ENCODE peak calls at places on chromosomes 7 and 10, in seven cellular contexts. One of them, this sample, is unnamed.

GRCh38 chr7:141792526-141792925 is 2.5 kb downstream of the TAS2R5 start:
- DNase-seq in MCF 10A: no peak
- DNase-seq in GM12892: no peak
- DNase-seq in epithelial cell of esophagus: peak
- DNase-seq in NCI-H1105: no peak
- DNase-seq in Ammon's horn: no peak
- DNase-seq in T-helper 2 cell: no peak
- DNase-seq in this sample: no peak

GRCh38 chr7:108067844-108068243 is 62.3 kb downstream of the LAMB4 start:
- DNase-seq in epithelial cell of esophagus: no peak
- DNase-seq in GM12892: no peak
- DNase-seq in MCF 10A: no peak
- DNase-seq in Ammon's horn: no peak
- DNase-seq in NCI-H1105: peak
- DNase-seq in T-helper 2 cell: no peak
- DNase-seq in this sample: no peak

GRCh38 chr7:3095046-3095445 is 51.4 kb upstream of the CARD11 start:
- DNase-seq in epithelial cell of esophagus: no peak
- DNase-seq in Ammon's horn: peak
- DNase-seq in NCI-H1105: no peak
- DNase-seq in T-helper 2 cell: no peak
- DNase-seq in GM12892: peak
- DNase-seq in MCF 10A: no peak
- DNase-seq in this sample: no peak

GRCh38 chr7:15571303-15571878 is 9.6 kb upstream of the AGMO start:
- DNase-seq in NCI-H1105: no peak
- DNase-seq in Ammon's horn: no peak
- DNase-seq in GM12892: no peak
- DNase-seq in epithelial cell of esophagus: peak
- DNase-seq in MCF 10A: peak
- DNase-seq in T-helper 2 cell: no peak
- DNase-seq in this sample: no peak

GRCh38 chr7:100629117-100629711 is 12.1 kb downstream of the TFR2 start:
- DNase-seq in GM12892: no peak
- DNase-seq in T-helper 2 cell: no peak
- DNase-seq in MCF 10A: peak
- DNase-seq in Ammon's horn: no peak
- DNase-seq in epithelial cell of esophagus: peak
- DNase-seq in NCI-H1105: no peak
- DNase-seq in this sample: no peak

GRCh38 chr7:99001482-99002145 is 123.3 kb downstream of the TRRAP start:
- DNase-seq in GM12892: no peak
- DNase-seq in MCF 10A: no peak
- DNase-seq in Ammon's horn: peak
- DNase-seq in T-helper 2 cell: no peak
- DNase-seq in epithelial cell of esophagus: no peak
- DNase-seq in NCI-H1105: no peak
- DNase-seq in this sample: no peak

GRCh38 chr7:24781106-24781505 is 23.8 kb upstream of the GSDME start:
- DNase-seq in GM12892: no peak
- DNase-seq in T-helper 2 cell: no peak
- DNase-seq in MCF 10A: no peak
- DNase-seq in epithelial cell of esophagus: no peak
- DNase-seq in NCI-H1105: no peak
- DNase-seq in Ammon's horn: peak
- DNase-seq in this sample: no peak

GRCh38 chr7:27112960-27113949 is 10.8 kb upstream of the HOXA2 start:
- DNase-seq in MCF 10A: peak
- DNase-seq in epithelial cell of esophagus: peak
- DNase-seq in GM12892: no peak
- DNase-seq in Ammon's horn: no peak
- DNase-seq in T-helper 2 cell: no peak
- DNase-seq in NCI-H1105: no peak
- DNase-seq in this sample: no peak

GRCh38 chr7:32204361-32205018 is 134.3 kb upstream of the PDE1C start:
- DNase-seq in GM12892: no peak
- DNase-seq in NCI-H1105: peak
- DNase-seq in MCF 10A: peak
- DNase-seq in Ammon's horn: peak
- DNase-seq in epithelial cell of esophagus: peak
- DNase-seq in T-helper 2 cell: no peak
- DNase-seq in this sample: no peak

GRCh38 chr10:84296071-84296981 is 32.1 kb upstream of the CCSER2 start:
- DNase-seq in Ammon's horn: no peak
- DNase-seq in GM12892: no peak
- DNase-seq in epithelial cell of esophagus: no peak
- DNase-seq in NCI-H1105: no peak
- DNase-seq in MCF 10A: peak
- DNase-seq in T-helper 2 cell: no peak
- DNase-seq in this sample: no peak

GRCh38 chr10:22816298-22816653 is 101.9 kb upstream of the PIP4K2A start:
- DNase-seq in T-helper 2 cell: no peak
- DNase-seq in MCF 10A: peak
- DNase-seq in NCI-H1105: no peak
- DNase-seq in epithelial cell of esophagus: peak
- DNase-seq in GM12892: no peak
- DNase-seq in Ammon's horn: no peak
- DNase-seq in this sample: no peak

GRCh38 chr10:25952857-25953256 is 18.8 kb downstream of the MYO3A start:
- DNase-seq in MCF 10A: no peak
- DNase-seq in epithelial cell of esophagus: no peak
- DNase-seq in NCI-H1105: no peak
- DNase-seq in T-helper 2 cell: no peak
- DNase-seq in Ammon's horn: no peak
- DNase-seq in GM12892: no peak
- DNase-seq in this sample: no peak

GRCh38 chr7:1223196-1224092 is 9.2 kb upstream of the UNCX start:
- DNase-seq in epithelial cell of esophagus: no peak
- DNase-seq in MCF 10A: no peak
- DNase-seq in T-helper 2 cell: no peak
- DNase-seq in GM12892: no peak
- DNase-seq in NCI-H1105: no peak
- DNase-seq in Ammon's horn: no peak
- DNase-seq in this sample: no peak

This sample was measured in D721Med.